ENCODE peak calls at places on chromosome 9, in nine cellular contexts. One of them, this sample, is unnamed.

GRCh38 chr9:73565833-73566465 is 414.3 kb downstream of the ANXA1 start:
- DNase-seq in hepatocyte: peak; percentile 61
- DNase-seq in PC-3: peak; percentile 14
- DNase-seq in GM23248: peak; percentile 13
- DNase-seq in neural progenitor cell: peak; percentile 59
- DNase-seq in HCT116: no peak
- DNase-seq in SK-N-SH: no peak
- DNase-seq in OCI-LY7: no peak
- DNase-seq in GM23338: peak; percentile 73
- DNase-seq in this sample: peak; percentile 43

GRCh38 chr9:89655990-89656657 is 51.3 kb downstream of the GADD45G start:
- DNase-seq in neural progenitor cell: no peak
- DNase-seq in OCI-LY7: no peak
- DNase-seq in HCT116: no peak
- DNase-seq in GM23248: no peak
- DNase-seq in SK-N-SH: no peak
- DNase-seq in hepatocyte: no peak
- DNase-seq in GM23338: no peak
- DNase-seq in PC-3: no peak
- DNase-seq in this sample: no peak

GRCh38 chr9:133184971-133185370 is 21.3 kb upstream of the GBGT1 start:
- DNase-seq in SK-N-SH: peak; percentile 77
- DNase-seq in HCT116: peak; percentile 64
- DNase-seq in GM23248: peak; percentile 89
- DNase-seq in OCI-LY7: peak; percentile 54
- DNase-seq in GM23338: peak; percentile 75
- DNase-seq in neural progenitor cell: peak; percentile 59
- DNase-seq in hepatocyte: peak; percentile 83
- DNase-seq in PC-3: peak; percentile 78
- DNase-seq in this sample: peak; percentile 52

GRCh38 chr9:36832232-36832795 is 201.8 kb downstream of the PAX5 start:
- DNase-seq in PC-3: no peak
- DNase-seq in GM23248: no peak
- DNase-seq in hepatocyte: no peak
- DNase-seq in SK-N-SH: no peak
- DNase-seq in HCT116: no peak
- DNase-seq in GM23338: no peak
- DNase-seq in neural progenitor cell: no peak
- DNase-seq in OCI-LY7: no peak
- DNase-seq in this sample: no peak

GRCh38 chr9:96461336-96461735 is 11.4 kb downstream of the HABP4 start:
- DNase-seq in PC-3: no peak
- DNase-seq in SK-N-SH: no peak
- DNase-seq in OCI-LY7: no peak
- DNase-seq in GM23248: no peak
- DNase-seq in HCT116: no peak
- DNase-seq in neural progenitor cell: no peak
- DNase-seq in hepatocyte: no peak
- DNase-seq in GM23338: no peak
- DNase-seq in this sample: no peak

GRCh38 chr9:2093920-2094597 is 78.9 kb downstream of the SMARCA2 start:
- DNase-seq in HCT116: no peak
- DNase-seq in hepatocyte: no peak
- DNase-seq in SK-N-SH: no peak
- DNase-seq in PC-3: no peak
- DNase-seq in GM23338: peak; percentile 52
- DNase-seq in GM23248: peak; percentile 73
- DNase-seq in OCI-LY7: no peak
- DNase-seq in neural progenitor cell: no peak
- DNase-seq in this sample: no peak

GRCh38 chr9:134663084-134663483 is 21.5 kb downstream of the COL5A1 start:
- DNase-seq in neural progenitor cell: no peak
- DNase-seq in HCT116: no peak
- DNase-seq in SK-N-SH: no peak
- DNase-seq in GM23338: no peak
- DNase-seq in hepatocyte: no peak
- DNase-seq in OCI-LY7: no peak
- DNase-seq in PC-3: no peak
- DNase-seq in GM23248: no peak
- DNase-seq in this sample: no peak

GRCh38 chr9:136438548-136438908 is 1.1 kb downstream of the INPP5E start:
- DNase-seq in SK-N-SH: peak; percentile 72
- DNase-seq in GM23248: peak; percentile 60
- DNase-seq in GM23338: peak; percentile 66
- DNase-seq in HCT116: no peak
- DNase-seq in OCI-LY7: peak; percentile 34
- DNase-seq in neural progenitor cell: peak; percentile 57
- DNase-seq in hepatocyte: peak; percentile 44
- DNase-seq in PC-3: peak; percentile 6
- DNase-seq in this sample: no peak

GRCh38 chr9:6055213-6055612 is 39.8 kb upstream of the RANBP6 start:
- DNase-seq in GM23338: peak; percentile 95
- DNase-seq in OCI-LY7: peak; percentile 77
- DNase-seq in hepatocyte: peak; percentile 87
- DNase-seq in neural progenitor cell: peak; percentile 80
- DNase-seq in HCT116: peak; percentile 89
- DNase-seq in GM23248: peak; percentile 91
- DNase-seq in PC-3: peak; percentile 90
- DNase-seq in SK-N-SH: no peak
- DNase-seq in this sample: peak; percentile 80

GRCh38 chr9:87708989-87709706 is 16.8 kb upstream of the CTSL start:
- DNase-seq in HCT116: no peak
- DNase-seq in neural progenitor cell: no peak
- DNase-seq in OCI-LY7: no peak
- DNase-seq in hepatocyte: no peak
- DNase-seq in GM23248: no peak
- DNase-seq in SK-N-SH: no peak
- DNase-seq in PC-3: no peak
- DNase-seq in GM23338: no peak
- DNase-seq in this sample: no peak

DNA sequence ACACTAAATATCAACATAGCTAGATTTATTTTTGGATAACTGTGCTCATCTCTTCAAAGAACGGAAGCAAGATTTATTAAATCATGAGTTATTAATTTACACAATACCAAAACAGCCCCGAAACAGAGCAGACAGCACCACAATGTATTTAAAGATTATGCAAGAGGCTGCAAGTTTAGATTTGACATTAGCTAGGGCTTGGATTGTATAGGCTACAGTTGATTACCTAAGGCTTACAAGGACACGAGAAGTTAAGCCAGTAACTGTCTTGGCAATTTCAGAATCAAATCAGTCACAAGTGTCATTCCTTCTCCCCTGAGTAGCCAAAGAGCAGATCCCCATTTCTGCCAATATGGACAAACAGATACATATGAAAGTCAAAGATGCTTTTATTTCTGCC is 152.6 kb downstream of the MED27 start:
- DNase-seq in PC-3: no peak
- DNase-seq in GM23338: no peak
- DNase-seq in neural progenitor cell: no peak
- DNase-seq in HCT116: no peak
- DNase-seq in SK-N-SH: no peak
- DNase-seq in hepatocyte: no peak
- DNase-seq in OCI-LY7: no peak
- DNase-seq in GM23248: no peak
- DNase-seq in this sample: no peak
- TF ChIP-seq EZH2phosphoT487 in PC-3: no peak
- TF ChIP-seq EZH2phosphoT487 in GM23338: no peak
- TF ChIP-seq EZH2phosphoT487 in neural progenitor cell: no peak
- TF ChIP-seq EZH2phosphoT487 in HCT116: no peak
- TF ChIP-seq EZH2phosphoT487 in SK-N-SH: no peak
- TF ChIP-seq EZH2phosphoT487 in hepatocyte: no peak
- TF ChIP-seq EZH2phosphoT487 in OCI-LY7: no peak
- TF ChIP-seq EZH2phosphoT487 in GM23248: no peak
- TF ChIP-seq EZH2phosphoT487 in this sample: no peak

GRCh38 chr9:126410229-126410628 is 83.6 kb downstream of the MVB12B start:
- DNase-seq in GM23338: no peak
- DNase-seq in OCI-LY7: no peak
- DNase-seq in PC-3: no peak
- DNase-seq in neural progenitor cell: no peak
- DNase-seq in HCT116: no peak
- DNase-seq in GM23248: no peak
- DNase-seq in hepatocyte: no peak
- DNase-seq in SK-N-SH: no peak
- DNase-seq in this sample: no peak

GRCh38 chr9:126413470-126414051 is 86.9 kb downstream of the MVB12B start:
- DNase-seq in PC-3: no peak
- DNase-seq in GM23338: no peak
- DNase-seq in SK-N-SH: no peak
- DNase-seq in GM23248: no peak
- DNase-seq in hepatocyte: no peak
- DNase-seq in OCI-LY7: no peak
- DNase-seq in HCT116: no peak
- DNase-seq in neural progenitor cell: no peak
- DNase-seq in this sample: no peak

GRCh38 chr9:126411948-126412284 is 85.3 kb downstream of the MVB12B start:
- DNase-seq in neural progenitor cell: no peak
- DNase-seq in hepatocyte: no peak
- DNase-seq in SK-N-SH: no peak
- DNase-seq in OCI-LY7: peak; percentile 6
- DNase-seq in HCT116: no peak
- DNase-seq in PC-3: no peak
- DNase-seq in GM23248: no peak
- DNase-seq in GM23338: no peak
- DNase-seq in this sample: no peak

GRCh38 chr9:126412945-126413344 is 86.3 kb downstream of the MVB12B start:
- DNase-seq in GM23248: peak; percentile 29
- DNase-seq in neural progenitor cell: no peak
- DNase-seq in hepatocyte: no peak
- DNase-seq in OCI-LY7: no peak
- DNase-seq in GM23338: no peak
- DNase-seq in HCT116: no peak
- DNase-seq in SK-N-SH: no peak
- DNase-seq in PC-3: no peak
- DNase-seq in this sample: no peak

GRCh38 chr9:126411225-126411947 is 84.8 kb downstream of the MVB12B start:
- DNase-seq in SK-N-SH: no peak
- DNase-seq in HCT116: no peak
- DNase-seq in OCI-LY7: peak; percentile 48
- DNase-seq in GM23338: no peak
- DNase-seq in hepatocyte: no peak
- DNase-seq in GM23248: peak; percentile 72
- DNase-seq in PC-3: peak; percentile 16
- DNase-seq in neural progenitor cell: no peak
- DNase-seq in this sample: peak; percentile 85
- TF ChIP-seq EZH2phosphoT487 in SK-N-SH: no peak
- TF ChIP-seq EZH2phosphoT487 in HCT116: no peak
- TF ChIP-seq EZH2phosphoT487 in OCI-LY7: no peak
- TF ChIP-seq EZH2phosphoT487 in GM23338: no peak
- TF ChIP-seq EZH2phosphoT487 in hepatocyte: no peak
- TF ChIP-seq EZH2phosphoT487 in GM23248: no peak
- TF ChIP-seq EZH2phosphoT487 in PC-3: no peak
- TF ChIP-seq EZH2phosphoT487 in neural progenitor cell: no peak
- TF ChIP-seq EZH2phosphoT487 in this sample: no peak

GRCh38 chr9:18587988-18588387 is 114.0 kb downstream of the ADAMTSL1 start:
- DNase-seq in PC-3: no peak
- DNase-seq in GM23248: peak; percentile 72
- DNase-seq in HCT116: no peak
- DNase-seq in hepatocyte: no peak
- DNase-seq in neural progenitor cell: no peak
- DNase-seq in SK-N-SH: no peak
- DNase-seq in OCI-LY7: no peak
- DNase-seq in GM23338: no peak
- DNase-seq in this sample: no peak
- TF ChIP-seq EZH2phosphoT487 in PC-3: no peak
- TF ChIP-seq EZH2phosphoT487 in GM23248: no peak
- TF ChIP-seq EZH2phosphoT487 in HCT116: no peak
- TF ChIP-seq EZH2phosphoT487 in hepatocyte: no peak
- TF ChIP-seq EZH2phosphoT487 in neural progenitor cell: no peak
- TF ChIP-seq EZH2phosphoT487 in SK-N-SH: no peak
- TF ChIP-seq EZH2phosphoT487 in OCI-LY7: no peak
- TF ChIP-seq EZH2phosphoT487 in GM23338: no peak
- TF ChIP-seq EZH2phosphoT487 in this sample: no peak

DNA sequence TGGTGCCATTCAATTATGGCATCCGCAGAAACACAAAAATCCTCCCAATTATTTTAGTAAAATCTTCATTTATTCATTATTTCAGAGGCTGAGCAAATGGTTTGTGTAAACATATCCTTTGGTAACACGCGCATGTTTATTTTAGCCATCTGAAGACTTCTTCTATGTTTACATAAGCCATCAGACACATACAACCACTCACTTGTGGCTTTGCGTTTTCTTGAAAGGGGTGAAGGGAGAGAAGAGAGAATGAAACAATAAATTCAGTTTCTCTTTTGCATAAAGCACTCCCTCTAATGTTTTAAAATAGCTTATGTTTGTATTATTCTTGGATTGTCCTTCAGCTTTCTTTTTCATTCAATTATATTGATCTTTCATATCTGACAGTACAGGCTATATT is 215.8 kb downstream of the NFIB start:
- DNase-seq in OCI-LY7: no peak
- DNase-seq in GM23338: no peak
- DNase-seq in GM23248: no peak
- DNase-seq in PC-3: peak; percentile 23
- DNase-seq in HCT116: no peak
- DNase-seq in SK-N-SH: no peak
- DNase-seq in hepatocyte: no peak
- DNase-seq in neural progenitor cell: no peak
- DNase-seq in this sample: no peak
- TF ChIP-seq EZH2phosphoT487 in OCI-LY7: no peak
- TF ChIP-seq EZH2phosphoT487 in GM23338: no peak
- TF ChIP-seq EZH2phosphoT487 in GM23248: no peak
- TF ChIP-seq EZH2phosphoT487 in PC-3: no peak
- TF ChIP-seq EZH2phosphoT487 in HCT116: no peak
- TF ChIP-seq EZH2phosphoT487 in SK-N-SH: no peak
- TF ChIP-seq EZH2phosphoT487 in hepatocyte: no peak
- TF ChIP-seq EZH2phosphoT487 in neural progenitor cell: no peak
- TF ChIP-seq EZH2phosphoT487 in this sample: no peak

DNA sequence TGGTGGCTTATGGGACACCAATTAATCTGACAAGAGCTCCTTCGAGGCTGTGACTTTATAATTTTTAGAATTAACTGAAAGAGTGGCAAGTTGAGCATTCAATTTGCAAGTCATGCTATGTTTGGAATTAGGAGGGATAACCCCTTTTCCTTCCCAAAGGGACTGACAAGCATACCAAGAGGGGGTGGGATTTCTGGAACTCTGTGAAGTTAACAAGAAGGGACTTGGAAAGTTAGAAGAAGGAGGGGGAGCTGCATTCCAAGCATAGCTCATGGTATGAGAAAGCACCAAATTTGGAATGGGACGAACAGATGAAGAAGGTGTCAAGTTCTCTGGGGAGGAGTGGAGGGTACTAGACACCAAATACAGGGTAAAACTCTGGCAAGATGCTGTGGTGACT is 8.9 kb upstream of the PALM2AKAP2 start:
- DNase-seq in GM23248: peak; percentile 51
- DNase-seq in OCI-LY7: no peak
- DNase-seq in neural progenitor cell: peak; percentile 65
- DNase-seq in HCT116: no peak
- DNase-seq in GM23338: peak; percentile 75
- DNase-seq in PC-3: peak; percentile 40
- DNase-seq in SK-N-SH: no peak
- DNase-seq in hepatocyte: no peak
- DNase-seq in this sample: no peak
- TF ChIP-seq EZH2phosphoT487 in GM23248: no peak
- TF ChIP-seq EZH2phosphoT487 in OCI-LY7: no peak
- TF ChIP-seq EZH2phosphoT487 in neural progenitor cell: no peak
- TF ChIP-seq EZH2phosphoT487 in HCT116: no peak
- TF ChIP-seq EZH2phosphoT487 in GM23338: no peak
- TF ChIP-seq EZH2phosphoT487 in PC-3: no peak
- TF ChIP-seq EZH2phosphoT487 in SK-N-SH: no peak
- TF ChIP-seq EZH2phosphoT487 in hepatocyte: no peak
- TF ChIP-seq EZH2phosphoT487 in this sample: no peak